ENCODE peak calls at places on chromosomes 7 and 10, in four cellular contexts. One of them, this sample, is unnamed.

GRCh38 chr10:63684257-63684936 is 163.2 kb downstream of the REEP3 start:
- DNase-seq in H1: no peak
- DNase-seq in GM12878: no peak
- DNase-seq in HepG2: no peak
- DNase-seq in this sample: no peak

GRCh38 chr7:70655694-70656093 is 476.2 kb upstream of the GALNT17 start:
- DNase-seq in H1: no peak
- DNase-seq in GM12878: no peak
- DNase-seq in HepG2: no peak
- DNase-seq in this sample: no peak

GRCh38 chr7:149753370-149754233 is 19.8 kb downstream of the ZNF467 start:
- DNase-seq in H1: peak
- DNase-seq in GM12878: no peak
- DNase-seq in HepG2: peak
- DNase-seq in this sample: no peak

GRCh38 chr10:70459061-70459770 is 17.7 kb upstream of the NODAL start:
- DNase-seq in H1: no peak
- DNase-seq in GM12878: no peak
- DNase-seq in HepG2: no peak
- DNase-seq in this sample: no peak

GRCh38 chr10:24706479-24707118 is 17.1 kb downstream of the ARHGAP21 start:
- DNase-seq in H1: no peak
- DNase-seq in GM12878: no peak
- DNase-seq in HepG2: peak
- DNase-seq in this sample: no peak

GRCh38 chr10:116899626-116900025 is 50.3 kb downstream of the ENO4 start:
- DNase-seq in H1: no peak
- DNase-seq in GM12878: no peak
- DNase-seq in HepG2: no peak
- DNase-seq in this sample: no peak

GRCh38 chr10:117163061-117163953 is 25.2 kb upstream of the VAX1 start:
- DNase-seq in H1: peak
- DNase-seq in GM12878: no peak
- DNase-seq in HepG2: no peak
- DNase-seq in this sample: no peak

GRCh38 chr10:97333601-97334369 is 744 bp downstream of the FRAT2 start:
- DNase-seq in H1: no peak
- DNase-seq in GM12878: no peak
- DNase-seq in HepG2: no peak
- DNase-seq in this sample: no peak

GRCh38 chr7:159091480-159092475 is 52.9 kb downstream of the VIPR2 start:
- DNase-seq in H1: peak
- DNase-seq in GM12878: no peak
- DNase-seq in HepG2: no peak
- DNase-seq in this sample: no peak

GRCh38 chr7:30785786-30786185 is 14.6 kb downstream of the MINDY4 start:
- DNase-seq in H1: no peak
- DNase-seq in GM12878: no peak
- DNase-seq in HepG2: no peak
- DNase-seq in this sample: no peak

GRCh38 chr7:137393570-137393969 is 50.0 kb upstream of the PTN start:
- DNase-seq in H1: no peak
- DNase-seq in GM12878: no peak
- DNase-seq in HepG2: no peak
- DNase-seq in this sample: no peak

GRCh38 chr10:46240684-46241565 is 45.9 kb upstream of the ANTXRL start:
- DNase-seq in H1: peak
- DNase-seq in GM12878: no peak
- DNase-seq in HepG2: no peak
- DNase-seq in this sample: no peak

GRCh38 chr7:125184801-125185200 is 255.2 kb upstream of the POT1 start:
- DNase-seq in H1: no peak
- DNase-seq in GM12878: no peak
- DNase-seq in HepG2: no peak
- DNase-seq in this sample: no peak

GRCh38 chr7:64551375-64552142 is 11.3 kb downstream of the ZNF680 start:
- DNase-seq in H1: no peak
- DNase-seq in GM12878: no peak
- DNase-seq in HepG2: no peak
- DNase-seq in this sample: no peak

GRCh38 chr7:151304856-151305255 is 36.8 kb upstream of the NUB1 start:
- DNase-seq in H1: peak
- DNase-seq in GM12878: no peak
- DNase-seq in HepG2: no peak
- DNase-seq in this sample: peak

GRCh38 chr7:2713370-2713769 is 25.4 kb downstream of the AMZ1 start:
- DNase-seq in H1: no peak
- DNase-seq in GM12878: no peak
- DNase-seq in HepG2: no peak
- DNase-seq in this sample: no peak

GRCh38 chr7:155256081-155256760 is 41.5 kb upstream of the INSIG1 start:
- DNase-seq in H1: no peak
- DNase-seq in GM12878: no peak
- DNase-seq in HepG2: no peak
- DNase-seq in this sample: no peak

GRCh38 chr7:47400741-47401206 is 181.1 kb downstream of the TNS3 start:
- DNase-seq in H1: no peak
- DNase-seq in GM12878: no peak
- DNase-seq in HepG2: no peak
- DNase-seq in this sample: no peak

GRCh38 chr10:110355181-110355831 is 50.6 kb upstream of the SMNDC1 start:
- DNase-seq in H1: no peak
- DNase-seq in GM12878: peak
- DNase-seq in HepG2: no peak
- DNase-seq in this sample: no peak

GRCh38 chr7:33973235-33974015 is 68.1 kb downstream of the BMPER start:
- DNase-seq in H1: no peak
- DNase-seq in GM12878: no peak
- DNase-seq in HepG2: no peak
- DNase-seq in this sample: no peak

GRCh38 chr10:13650961-13651360 is 64.2 kb downstream of the PRPF18 start:
- DNase-seq in H1: no peak
- DNase-seq in GM12878: no peak
- DNase-seq in HepG2: no peak
- DNase-seq in this sample: no peak

GRCh38 chr7:69078997-69079769 is 519.1 kb upstream of the AUTS2 start:
- DNase-seq in H1: no peak
- DNase-seq in GM12878: no peak
- DNase-seq in HepG2: no peak
- DNase-seq in this sample: peak

GRCh38 chr10:28790146-28790545 is 112.8 kb downstream of the BAMBI start:
- DNase-seq in H1: no peak
- DNase-seq in GM12878: no peak
- DNase-seq in HepG2: no peak
- DNase-seq in this sample: no peak

GRCh38 chr7:143391462-143392404 is 10.6 kb downstream of the ZYX start:
- DNase-seq in H1: no peak
- DNase-seq in GM12878: no peak
- DNase-seq in HepG2: no peak
- DNase-seq in this sample: no peak

GRCh38 chr7:17275749-17276671 is 22.4 kb upstream of the AHR start:
- DNase-seq in H1: no peak
- DNase-seq in GM12878: no peak
- DNase-seq in HepG2: peak
- DNase-seq in this sample: no peak

GRCh38 chr10:31025142-31025541 is 6.5 kb downstream of the ZNF438 start:
- DNase-seq in H1: no peak
- DNase-seq in GM12878: no peak
- DNase-seq in HepG2: no peak
- DNase-seq in this sample: no peak

GRCh38 chr10:124041684-124042445 is 51.5 kb downstream of the CHST15 start:
- DNase-seq in H1: no peak
- DNase-seq in GM12878: no peak
- DNase-seq in HepG2: no peak
- DNase-seq in this sample: no peak

GRCh38 chr10:121696854-121697253 is 98.6 kb upstream of the FGFR2 start:
- DNase-seq in H1: peak
- DNase-seq in GM12878: no peak
- DNase-seq in HepG2: peak
- DNase-seq in this sample: no peak

GRCh38 chr10:110765513-110766375 is 106.0 kb upstream of the PDCD4 start:
- DNase-seq in H1: no peak
- DNase-seq in GM12878: no peak
- DNase-seq in HepG2: no peak
- DNase-seq in this sample: no peak

GRCh38 chr10:69896601-69897000 is 94.9 kb downstream of the COL13A1 start:
- DNase-seq in H1: no peak
- DNase-seq in GM12878: no peak
- DNase-seq in HepG2: no peak
- DNase-seq in this sample: no peak

GRCh38 chr7:135723411-135723810 is 4.6 kb downstream of the SLC13A4 start:
- DNase-seq in H1: no peak
- DNase-seq in GM12878: no peak
- DNase-seq in HepG2: no peak
- DNase-seq in this sample: no peak

GRCh38 chr10:132547421-132547861 is 9.9 kb downstream of the INPP5A start:
- DNase-seq in H1: no peak
- DNase-seq in GM12878: no peak
- DNase-seq in HepG2: no peak
- DNase-seq in this sample: no peak

GRCh38 chr7:137081694-137082093 is 213.2 kb downstream of the CHRM2 start:
- DNase-seq in H1: no peak
- DNase-seq in GM12878: no peak
- DNase-seq in HepG2: no peak
- DNase-seq in this sample: no peak

GRCh38 chr10:71150811-71151210 is 61.6 kb upstream of the UNC5B start:
- DNase-seq in H1: no peak
- DNase-seq in GM12878: no peak
- DNase-seq in HepG2: no peak
- DNase-seq in this sample: no peak

GRCh38 chr10:112269266-112269665 is 13.9 kb upstream of the TECTB start:
- DNase-seq in H1: no peak
- DNase-seq in GM12878: no peak
- DNase-seq in HepG2: no peak
- DNase-seq in this sample: no peak
- H3K4me3 ChIP-seq in H1: no peak
- H3K4me3 ChIP-seq in GM12878: no peak
- H3K4me3 ChIP-seq in HepG2: no peak
- H3K4me3 ChIP-seq in this sample: no peak

GRCh38 chr10:11442001-11442773 is 169.3 kb downstream of the USP6NL start:
- DNase-seq in H1: peak
- DNase-seq in GM12878: no peak
- DNase-seq in HepG2: no peak
- DNase-seq in this sample: no peak
- TF ChIP-seq SUZ12 in H1: no peak
- TF ChIP-seq SUZ12 in GM12878: no peak
- TF ChIP-seq SUZ12 in HepG2: no peak
- TF ChIP-seq SUZ12 in this sample: no peak

GRCh38 chr7:28176645-28177044 is 4.0 kb downstream of the JAZF1 start:
- DNase-seq in H1: no peak
- DNase-seq in GM12878: no peak
- DNase-seq in HepG2: no peak
- DNase-seq in this sample: no peak

GRCh38 chr7:28177836-28178235 is 2.8 kb downstream of the JAZF1 start:
- DNase-seq in H1: no peak
- DNase-seq in GM12878: no peak
- DNase-seq in HepG2: no peak
- DNase-seq in this sample: no peak

GRCh38 chr7:28179081-28180030 is 1.2 kb downstream of the JAZF1 start:
- DNase-seq in H1: peak
- DNase-seq in GM12878: no peak
- DNase-seq in HepG2: no peak
- DNase-seq in this sample: peak

GRCh38 chr7:28180031-28180363 is 598 bp downstream of the JAZF1 start:
- DNase-seq in H1: peak
- DNase-seq in GM12878: no peak
- DNase-seq in HepG2: no peak
- DNase-seq in this sample: no peak

GRCh38 chr7:28178537-28178936 is 2.1 kb downstream of the JAZF1 start:
- DNase-seq in H1: no peak
- DNase-seq in GM12878: no peak
- DNase-seq in HepG2: no peak
- DNase-seq in this sample: no peak
- H3K4me3 ChIP-seq in H1: peak
- H3K4me3 ChIP-seq in GM12878: no peak
- H3K4me3 ChIP-seq in HepG2: no peak
- H3K4me3 ChIP-seq in this sample: no peak

DNA sequence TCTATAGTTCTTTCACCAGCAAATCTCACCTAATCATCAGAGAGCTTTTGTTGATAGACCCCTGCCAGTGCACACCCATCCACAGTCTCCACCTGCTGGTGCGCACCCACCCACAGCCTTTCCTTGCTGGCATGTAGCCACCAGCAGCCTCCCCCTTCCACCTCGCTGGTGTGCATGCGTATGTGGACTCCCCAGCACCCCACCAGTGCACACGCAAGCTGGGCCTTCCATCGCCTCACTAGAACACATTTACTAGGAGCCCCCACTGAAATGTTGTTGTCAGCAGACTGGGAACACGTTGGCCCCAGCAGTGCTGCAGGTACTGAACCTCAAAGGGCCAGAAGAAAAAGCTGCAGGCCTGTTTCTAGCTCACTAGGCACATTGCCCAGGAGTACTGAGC is 104.9 kb upstream of the ZWINT start:
- DNase-seq in H1: no peak
- DNase-seq in GM12878: no peak
- DNase-seq in HepG2: no peak
- DNase-seq in this sample: no peak
- TF ChIP-seq SUZ12 in H1: no peak
- TF ChIP-seq SUZ12 in GM12878: no peak
- TF ChIP-seq SUZ12 in HepG2: no peak
- TF ChIP-seq SUZ12 in this sample: no peak

GRCh38 chr10:102038410-102038809 is 17.6 kb downstream of the ARMH3 start:
- DNase-seq in H1: no peak
- DNase-seq in GM12878: no peak
- DNase-seq in HepG2: no peak
- DNase-seq in this sample: no peak
- H3K4me3 ChIP-seq in H1: no peak
- H3K4me3 ChIP-seq in GM12878: no peak
- H3K4me3 ChIP-seq in HepG2: no peak
- H3K4me3 ChIP-seq in this sample: no peak

GRCh38 chr7:116377721-116378120 is 121.8 kb upstream of the CAV2 start:
- DNase-seq in H1: no peak
- DNase-seq in GM12878: no peak
- DNase-seq in HepG2: no peak
- DNase-seq in this sample: no peak

GRCh38 chr7:116382375-116382774 is 117.2 kb upstream of the CAV2 start:
- DNase-seq in H1: no peak
- DNase-seq in GM12878: no peak
- DNase-seq in HepG2: no peak
- DNase-seq in this sample: no peak

GRCh38 chr7:116384936-116385635 is 114.5 kb upstream of the CAV2 start:
- DNase-seq in H1: no peak
- DNase-seq in GM12878: no peak
- DNase-seq in HepG2: no peak
- DNase-seq in this sample: no peak

DNA sequence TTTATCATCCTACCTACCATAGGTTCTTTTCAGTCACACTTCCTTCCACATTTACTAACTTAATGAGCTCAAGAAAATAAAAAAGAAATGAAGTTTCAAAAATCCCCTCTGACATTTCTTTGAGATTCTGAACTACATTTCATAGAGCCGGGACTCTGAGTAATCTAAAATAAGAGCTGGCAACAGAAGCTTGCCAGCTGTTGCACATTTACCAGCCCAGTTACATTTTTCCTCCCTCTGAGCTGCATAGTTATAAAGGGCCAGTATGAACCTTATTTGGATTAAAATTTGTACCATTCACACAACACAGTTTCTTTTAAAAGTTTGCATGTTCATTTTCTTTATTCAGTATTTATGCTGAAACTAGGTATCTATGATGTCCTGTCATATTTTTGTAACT is 119.5 kb upstream of the CAV2 start:
- DNase-seq in H1: no peak
- DNase-seq in GM12878: no peak
- DNase-seq in HepG2: no peak
- DNase-seq in this sample: no peak
- TF ChIP-seq SUZ12 in H1: no peak
- TF ChIP-seq SUZ12 in GM12878: no peak
- TF ChIP-seq SUZ12 in HepG2: no peak
- TF ChIP-seq SUZ12 in this sample: no peak

This sample was measured in NT2/D1.